ENCODE peak calls at places on chromosomes 5 and 9, in seven cellular contexts. R, X, Q, C, V, P and S are unnamed samples.
A peak's percentile ranks its signal among the peaks of the same experiment; 100 is the strongest.

GRCh38 chr5:98844865-98845264 is 71.4 kb downstream of the RGMB start:
- DNase-seq in R (no peak), X (no peak), Q (no peak), C (no peak), V (no peak), P (no peak), S (no peak)

GRCh38 chr5:132383261-132383660 is 13.8 kb downstream of the SLC22A5 start:
- DNase-seq in R (no peak), X (no peak), Q (no peak), C (no peak), V (no peak), P (no peak), S (no peak)

GRCh38 chr5:15544039-15544438 is 44.1 kb downstream of the FBXL7 start:
- DNase-seq in R (no peak), X (no peak), Q (no peak), C (no peak), V (no peak), P (no peak), S (no peak)

GRCh38 chr9:92480332-92480771 is 2.0 kb downstream of the ASPN start:
- DNase-seq in R (no peak), X (no peak), Q (no peak), C (no peak), V (no peak), P (no peak), S (no peak)

GRCh38 chr9:91777437-91777836 is 172.6 kb downstream of the ROR2 start:
- DNase-seq in R (peak; percentile 48), X (no peak), Q (no peak), C (no peak), V (no peak), P (no peak), S (no peak)

GRCh38 chr5:169161022-169161680 is 139.8 kb downstream of the SLIT3 start:
- DNase-seq in R (peak; percentile 82), X (peak; percentile 75), Q (no peak), C (no peak), V (peak; percentile 85), P (no peak), S (no peak)

GRCh38 chr5:91058575-91058974 is 324.5 kb downstream of the ARRDC3 start:
- DNase-seq in R (no peak), X (no peak), Q (no peak), C (no peak), V (no peak), P (no peak), S (peak; percentile 44)

GRCh38 chr9:104881991-104882555 is 45.9 kb downstream of the ABCA1 start:
- DNase-seq in R (no peak), X (no peak), Q (no peak), C (no peak), V (no peak), P (no peak), S (no peak)

GRCh38 chr5:114686345-114686744 is 324.5 kb downstream of the KCNN2 start:
- DNase-seq in R (no peak), X (no peak), Q (no peak), C (no peak), V (no peak), P (no peak), S (no peak)

GRCh38 chr9:19116391-19116790 is 10.9 kb downstream of the PLIN2 start:
- DNase-seq in R (no peak), X (no peak), Q (no peak), C (no peak), V (peak; percentile 70), P (no peak), S (no peak)

DNA sequence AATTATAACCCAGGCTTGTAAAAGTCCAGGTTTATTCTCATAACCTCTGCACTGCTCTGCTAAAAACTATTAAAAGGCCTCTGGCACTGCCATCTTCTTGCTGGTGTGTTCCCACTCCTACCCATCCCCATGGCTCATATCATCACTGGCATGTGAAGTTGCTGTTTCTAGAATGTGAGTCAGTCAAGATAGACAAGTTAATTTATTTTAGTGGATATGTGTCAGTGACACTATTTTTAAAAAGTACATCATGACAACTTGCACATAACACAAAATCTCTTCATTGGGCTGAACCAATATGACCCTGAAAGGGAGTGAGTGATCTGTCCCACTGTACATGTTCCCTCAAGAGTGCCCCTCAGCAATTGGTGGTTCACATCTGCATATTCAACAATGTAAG is 299.7 kb downstream of the NFIB start:
- DNase-seq in R (no peak), X (no peak), Q (no peak), C (no peak), V (no peak), P (no peak), S (no peak)
- TF ChIP-seq EP300 in R (no peak), X (no peak), Q (no peak), C (no peak), V (no peak), P (no peak), S (no peak)

GRCh38 chr5:166031926-166032325 is 2259.5 kb upstream of the WWC1 start:
- DNase-seq in R (no peak), X (no peak), Q (no peak), C (no peak), V (no peak), P (no peak), S (no peak)

GRCh38 chr5:166022065-166022464 is 2269.4 kb upstream of the WWC1 start:
- DNase-seq in R (no peak), X (no peak), Q (no peak), C (no peak), V (no peak), P (no peak), S (no peak)

GRCh38 chr5:166032601-166033000 is 2258.8 kb upstream of the WWC1 start:
- DNase-seq in R (no peak), X (no peak), Q (no peak), C (no peak), V (no peak), P (no peak), S (no peak)

DNA sequence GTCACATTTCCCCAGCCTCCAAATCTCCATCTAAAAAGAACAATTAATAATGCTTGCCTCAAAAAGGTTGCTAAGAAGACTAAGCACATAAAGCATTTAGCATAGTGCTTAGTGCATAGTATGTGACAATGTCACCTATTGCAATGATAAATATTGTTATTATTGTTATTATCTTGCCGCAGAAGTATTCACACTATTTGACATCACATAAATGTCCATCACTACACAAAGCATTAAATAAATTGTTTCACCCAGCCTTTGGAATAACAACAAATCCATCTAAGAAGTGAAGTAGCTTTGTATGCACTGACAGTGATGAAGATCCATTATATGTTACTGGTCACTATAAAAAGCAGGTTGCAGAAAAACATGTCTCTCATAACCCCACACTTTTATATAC is 2263.9 kb upstream of the WWC1 start:
- DNase-seq in R (no peak), X (no peak), Q (no peak), C (no peak), V (no peak), P (no peak), S (no peak)
- TF ChIP-seq EP300 in R (no peak), X (no peak), Q (no peak), C (no peak), V (no peak), P (no peak), S (no peak)

GRCh38 chr5:173474881-173475287 is 141.6 kb downstream of the BOD1 start:
- DNase-seq in R (no peak), X (no peak), Q (no peak), C (no peak), V (no peak), P (no peak), S (no peak)

GRCh38 chr5:173472164-173472563 is 143.9 kb upstream of the STC2 start:
- DNase-seq in R (peak; percentile 90), X (peak; percentile 40), Q (peak; percentile 73), C (no peak), V (no peak), P (no peak), S (peak; percentile 26)

GRCh38 chr5:173472784-173473278 is 143.6 kb downstream of the BOD1 start:
- DNase-seq in R (no peak), X (no peak), Q (no peak), C (no peak), V (no peak), P (no peak), S (no peak)

GRCh38 chr5:173475780-173476179 is 140.7 kb downstream of the BOD1 start:
- DNase-seq in R (no peak), X (no peak), Q (no peak), C (no peak), V (no peak), P (no peak), S (no peak)

GRCh38 chr5:173473293-173473692 is 143.2 kb downstream of the BOD1 start:
- DNase-seq in R (no peak), X (no peak), Q (no peak), C (no peak), V (no peak), P (no peak), S (no peak)
- TF ChIP-seq EP300 in R (no peak), X (no peak), Q (no peak), C (no peak), V (no peak), P (no peak), S (no peak)

GRCh38 chr9:16633794-16634193 is 236.7 kb downstream of the BNC2 start:
- DNase-seq in R (no peak), X (no peak), Q (no peak), C (no peak), V (no peak), P (no peak), S (no peak)

GRCh38 chr9:16640649-16641048 is 229.8 kb downstream of the BNC2 start:
- DNase-seq in R (no peak), X (no peak), Q (no peak), C (no peak), V (no peak), P (no peak), S (no peak)

GRCh38 chr9:16637218-16637617 is 233.3 kb downstream of the BNC2 start:
- DNase-seq in R (no peak), X (no peak), Q (no peak), C (no peak), V (no peak), P (no peak), S (no peak)

GRCh38 chr9:16639644-16640043 is 230.8 kb downstream of the BNC2 start:
- DNase-seq in R (no peak), X (no peak), Q (no peak), C (no peak), V (no peak), P (no peak), S (no peak)

GRCh38 chr9:16637938-16638337 is 232.5 kb downstream of the BNC2 start:
- DNase-seq in R (no peak), X (no peak), Q (no peak), C (no peak), V (no peak), P (no peak), S (no peak)
- TF ChIP-seq EP300 in R (no peak), X (no peak), Q (no peak), C (no peak), V (no peak), P (no peak), S (no peak)